ENCODE peak calls at places on chromosomes 3 and 15, in eight cellular contexts. A is GM23248, P is mesendoderm, O is fibroblast of lung, W is neural progenitor cell, R is substantia nigra, N is aorta, E is HCT116. G is an unnamed sample.

GRCh38 chr15:77865701-77866100 is 211.8 kb downstream of the TBC1D2B start:
- DNase-seq in A (no peak), R (no peak), N (peak), E (no peak), P (no peak), W (no peak), O (no peak), G (no peak)

GRCh38 chr15:90300988-90301715 is 35.7 kb downstream of the NGRN start:
- DNase-seq in R (no peak), O (peak), N (peak), E (peak), P (peak), W (peak), A (peak), G (no peak)

GRCh38 chr15:60483042-60483441 is 4.1 kb upstream of the ICE2 start:
- DNase-seq in O (no peak), W (no peak), R (no peak), A (no peak), N (no peak), E (no peak), P (no peak), G (no peak)

GRCh38 chr15:64460206-64460736 is at the start of gene ZNF609:
- DNase-seq in O (peak), P (peak), A (peak), E (peak), R (peak), W (peak), N (peak), G (peak)

GRCh38 chr3:196620228-196620627 is 19.3 kb upstream of the NRROS start:
- DNase-seq in A (peak), O (peak), E (no peak), N (no peak), P (no peak), W (no peak), R (no peak), G (no peak)

GRCh38 chr15:77627067-77627466 is 5.6 kb downstream of the LINGO1 start:
- DNase-seq in N (no peak), A (no peak), O (no peak), R (no peak), W (no peak), P (no peak), E (no peak), G (no peak)

GRCh38 chr3:195544634-195545033 is 1.5 kb upstream of the PPP1R2 start:
- DNase-seq in R (no peak), W (no peak), E (no peak), O (no peak), A (no peak), N (peak), P (no peak), G (no peak)

GRCh38 chr3:76245073-76245472 is 459.7 kb upstream of the ZNF717 start:
- DNase-seq in A (no peak), O (peak), R (no peak), W (no peak), N (no peak), E (no peak), P (no peak), G (no peak)

GRCh38 chr3:58471025-58471887 is 20.6 kb upstream of the KCTD6 start:
- DNase-seq in W (peak), R (no peak), N (no peak), P (peak), A (peak), O (peak), E (peak), G (no peak)

GRCh38 chr3:6532101-6532500 is 328.8 kb upstream of the GRM7 start:
- DNase-seq in E (no peak), R (no peak), A (no peak), O (no peak), W (no peak), P (no peak), N (no peak), G (no peak)

GRCh38 chr3:74613060-74613459 is 1.4 kb downstream of the CNTN3 start:
- DNase-seq in W (no peak), O (no peak), P (no peak), A (peak), R (no peak), N (no peak), E (no peak), G (no peak)

GRCh38 chr15:98731712-98732450 is 83.5 kb downstream of the IGF1R start:
- DNase-seq in A (no peak), W (no peak), O (no peak), R (no peak), E (no peak), N (no peak), P (no peak), G (no peak)

GRCh38 chr15:50758712-50759205 is 6.7 kb downstream of the SPPL2A start:
- DNase-seq in A (peak), N (no peak), R (no peak), P (no peak), W (no peak), O (no peak), E (no peak), G (no peak)

GRCh38 chr3:181210275-181210674 is 220.7 kb upstream of the DNAJC19 start:
- DNase-seq in N (no peak), O (peak), W (peak), R (no peak), E (peak), A (peak), P (peak), G (no peak)

GRCh38 chr3:168161696-168162095 is 66.0 kb upstream of the GOLIM4 start:
- DNase-seq in O (no peak), R (no peak), N (no peak), A (peak), W (no peak), P (no peak), E (no peak), G (no peak)

GRCh38 chr3:73175698-73176097 is 114.2 kb downstream of the EBLN2 start:
- DNase-seq in P (peak), R (no peak), E (no peak), W (no peak), N (no peak), A (no peak), O (no peak), G (no peak)

DNA sequence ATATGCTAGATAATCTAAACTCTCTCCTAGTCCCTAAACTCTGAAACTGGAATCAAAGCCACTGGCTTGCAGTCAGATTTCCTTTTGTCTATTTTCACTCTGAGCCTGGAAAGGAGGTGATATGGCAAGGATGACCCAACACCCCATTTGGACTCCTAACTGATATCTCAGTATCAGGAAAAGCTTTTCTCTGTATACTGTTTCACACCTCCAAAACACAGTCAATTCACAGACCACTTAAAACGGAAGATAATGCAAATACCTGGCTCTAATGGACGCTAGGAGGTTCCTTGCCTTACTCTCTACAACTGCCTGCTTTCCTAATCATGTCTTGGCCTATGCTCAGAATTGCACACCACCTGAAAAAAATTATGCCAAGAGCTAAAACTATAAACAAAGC is 31.4 kb downstream of the SPATA12 start:
- DNase-seq in O (no peak), A (no peak), R (no peak), P (peak), W (no peak), N (no peak), E (no peak), G (no peak)
- H3K27ac ChIP-seq in O (no peak), A (no peak), R (no peak), P (no peak), W (no peak), N (no peak), E (no peak), G (no peak)

GRCh38 chr15:74867562-74868458 is 5.4 kb downstream of the SCAMP2 start:
- DNase-seq in W (no peak), R (no peak), A (no peak), P (no peak), N (no peak), E (no peak), O (no peak), G (no peak)
- H3K27ac ChIP-seq in W (no peak), R (no peak), A (no peak), P (no peak), N (no peak), E (no peak), O (no peak), G (peak)

GRCh38 chr15:45645026-45645980 is 10.5 kb downstream of the SQOR start:
- DNase-seq in P (no peak), W (no peak), O (peak), E (no peak), A (peak), N (no peak), R (no peak), G (no peak)

GRCh38 chr15:45650889-45651525 is 16.2 kb downstream of the SQOR start:
- DNase-seq in O (no peak), W (no peak), R (no peak), A (no peak), N (no peak), E (no peak), P (no peak), G (no peak)

GRCh38 chr15:45646220-45646619 is 11.4 kb downstream of the SQOR start:
- DNase-seq in P (no peak), A (peak), O (no peak), E (no peak), N (no peak), R (no peak), W (no peak), G (no peak)

GRCh38 chr15:45647828-45648227 is 13.0 kb downstream of the SQOR start:
- DNase-seq in P (no peak), O (no peak), A (no peak), N (no peak), W (no peak), R (no peak), E (no peak), G (no peak)

DNA sequence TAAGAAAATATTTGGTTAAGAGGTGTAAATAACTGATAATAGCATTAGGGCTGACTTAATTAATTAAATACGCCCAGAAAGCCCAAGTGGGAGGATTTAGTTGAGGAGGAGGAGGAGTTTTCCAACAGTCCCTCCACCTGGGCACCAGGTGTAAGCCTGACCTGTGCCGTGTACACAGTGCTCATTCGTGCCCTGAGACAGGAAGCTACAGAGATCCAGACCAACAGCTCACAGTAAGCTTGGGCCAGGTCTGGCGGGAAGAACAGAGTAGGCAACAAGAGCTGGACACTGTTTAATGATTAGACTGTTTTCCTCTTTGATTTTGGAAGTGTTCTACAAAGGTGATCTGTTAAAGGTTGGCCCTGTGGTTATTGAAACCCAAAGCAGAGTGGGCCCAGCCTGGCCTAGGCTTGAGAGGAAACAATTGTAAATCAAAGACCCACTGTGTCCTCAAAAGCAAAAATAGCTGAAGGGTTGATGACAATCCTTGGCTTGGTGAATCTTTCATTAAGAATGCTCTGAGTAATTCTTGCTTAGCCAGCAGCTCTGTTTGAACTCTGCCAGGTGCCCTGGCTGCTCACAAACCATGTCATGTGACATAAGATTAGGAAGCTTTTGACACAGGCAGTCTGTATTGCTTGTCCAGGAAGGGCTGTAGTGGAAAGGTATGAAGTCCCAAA is 13.8 kb downstream of the SQOR start:
- DNase-seq in P (no peak), R (no peak), N (no peak), A (peak), E (peak), W (no peak), O (no peak), G (no peak)
- H3K27ac ChIP-seq in P (no peak), R (no peak), N (no peak), A (peak), E (peak), W (no peak), O (peak), G (no peak)

GRCh38 chr15:62426387-62426956 is 261.4 kb upstream of the C2CD4B start:
- DNase-seq in W (no peak), A (peak), R (no peak), O (no peak), P (peak), E (no peak), N (no peak), G (no peak)

GRCh38 chr15:62428259-62428658 is 263.2 kb upstream of the C2CD4B start:
- DNase-seq in P (no peak), W (no peak), E (no peak), N (no peak), O (no peak), R (no peak), A (no peak), G (no peak)

GRCh38 chr15:62430056-62430455 is 265.0 kb upstream of the C2CD4B start:
- DNase-seq in O (no peak), P (no peak), W (no peak), N (no peak), E (no peak), R (no peak), A (no peak), G (no peak)

GRCh38 chr15:62430552-62430951 is 265.5 kb upstream of the C2CD4B start:
- DNase-seq in R (no peak), W (no peak), P (no peak), E (no peak), N (no peak), A (no peak), O (no peak), G (no peak)

GRCh38 chr15:62428851-62429250 is 263.8 kb upstream of the C2CD4B start:
- DNase-seq in O (no peak), E (no peak), A (no peak), N (no peak), R (no peak), P (no peak), W (no peak), G (no peak)
- H3K27ac ChIP-seq in O (no peak), E (no peak), A (no peak), N (no peak), R (no peak), P (no peak), W (no peak), G (no peak)